ENCODE peak calls at places on chromosomes 13 and 19, in seven cellular contexts. One of them, this sample, is unnamed.

GRCh38 chr13:44141213-44141724 is 232.4 kb upstream of the SERP2 start:
- DNase-seq in tibial nerve: peak; percentile 25
- DNase-seq in neural crest cell: no peak
- DNase-seq in suprapubic skin: no peak
- DNase-seq in BJ: no peak
- DNase-seq in A549: no peak
- DNase-seq in fibroblast of mammary gland: no peak
- DNase-seq in this sample: no peak

GRCh38 chr19:35716985-35717664 is 678 bp upstream of the KMT2B start:
- DNase-seq in tibial nerve: peak; percentile 89
- DNase-seq in neural crest cell: peak; percentile 92
- DNase-seq in suprapubic skin: peak; percentile 97
- DNase-seq in BJ: no peak
- DNase-seq in A549: peak; percentile 99
- DNase-seq in fibroblast of mammary gland: peak; percentile 92
- DNase-seq in this sample: peak; percentile 74

GRCh38 chr13:98285852-98286594 is 109.0 kb upstream of the RNF113B start:
- DNase-seq in tibial nerve: no peak
- DNase-seq in neural crest cell: no peak
- DNase-seq in suprapubic skin: no peak
- DNase-seq in BJ: no peak
- DNase-seq in A549: no peak
- DNase-seq in fibroblast of mammary gland: no peak
- DNase-seq in this sample: no peak

GRCh38 chr13:31200636-31200970 is 828 bp downstream of the B3GLCT start:
- DNase-seq in tibial nerve: no peak
- DNase-seq in neural crest cell: peak; percentile 47
- DNase-seq in suprapubic skin: peak; percentile 80
- DNase-seq in BJ: no peak
- DNase-seq in A549: peak; percentile 50
- DNase-seq in fibroblast of mammary gland: no peak
- DNase-seq in this sample: peak; percentile 33

GRCh38 chr19:47152205-47152604 is 21.6 kb downstream of the SAE1 start:
- DNase-seq in tibial nerve: no peak
- DNase-seq in neural crest cell: no peak
- DNase-seq in suprapubic skin: no peak
- DNase-seq in BJ: no peak
- DNase-seq in A549: no peak
- DNase-seq in fibroblast of mammary gland: no peak
- DNase-seq in this sample: no peak

GRCh38 chr13:41407380-41407779 is 50.0 kb upstream of the RGCC start:
- DNase-seq in tibial nerve: no peak
- DNase-seq in neural crest cell: no peak
- DNase-seq in suprapubic skin: no peak
- DNase-seq in BJ: no peak
- DNase-seq in A549: no peak
- DNase-seq in fibroblast of mammary gland: peak; percentile 42
- DNase-seq in this sample: no peak

GRCh38 chr13:111980146-111980929 is 86.6 kb upstream of the SOX1 start:
- DNase-seq in tibial nerve: no peak
- DNase-seq in neural crest cell: no peak
- DNase-seq in suprapubic skin: no peak
- DNase-seq in BJ: no peak
- DNase-seq in A549: no peak
- DNase-seq in fibroblast of mammary gland: no peak
- DNase-seq in this sample: no peak

GRCh38 chr19:37817180-37817911 is 38.0 kb upstream of the ZNF573 start:
- DNase-seq in tibial nerve: peak; percentile 43
- DNase-seq in neural crest cell: peak; percentile 68
- DNase-seq in suprapubic skin: peak; percentile 74
- DNase-seq in BJ: no peak
- DNase-seq in A549: no peak
- DNase-seq in fibroblast of mammary gland: peak; percentile 50
- DNase-seq in this sample: peak; percentile 63

GRCh38 chr13:51646041-51646670 is 61.9 kb downstream of the WDFY2 start:
- DNase-seq in tibial nerve: no peak
- DNase-seq in neural crest cell: no peak
- DNase-seq in suprapubic skin: no peak
- DNase-seq in BJ: no peak
- DNase-seq in A549: no peak
- DNase-seq in fibroblast of mammary gland: no peak
- DNase-seq in this sample: no peak

GRCh38 chr13:98224557-98224956 is 47.5 kb upstream of the RNF113B start:
- DNase-seq in tibial nerve: no peak
- DNase-seq in neural crest cell: no peak
- DNase-seq in suprapubic skin: no peak
- DNase-seq in BJ: no peak
- DNase-seq in A549: no peak
- DNase-seq in fibroblast of mammary gland: no peak
- DNase-seq in this sample: no peak

GRCh38 chr13:65889368-65889767 is 1340.8 kb downstream of the PCDH9 start:
- DNase-seq in tibial nerve: no peak
- DNase-seq in neural crest cell: no peak
- DNase-seq in suprapubic skin: no peak
- DNase-seq in BJ: no peak
- DNase-seq in A549: no peak
- DNase-seq in fibroblast of mammary gland: peak; percentile 44
- DNase-seq in this sample: no peak

GRCh38 chr13:109096101-109096500 is 466.7 kb downstream of the MYO16 start:
- DNase-seq in tibial nerve: no peak
- DNase-seq in neural crest cell: no peak
- DNase-seq in suprapubic skin: no peak
- DNase-seq in BJ: no peak
- DNase-seq in A549: no peak
- DNase-seq in fibroblast of mammary gland: no peak
- DNase-seq in this sample: no peak

GRCh38 chr19:5692785-5693194 is 2.7 kb downstream of the RPL36 start:
- DNase-seq in tibial nerve: no peak
- DNase-seq in neural crest cell: no peak
- DNase-seq in suprapubic skin: no peak
- DNase-seq in BJ: no peak
- DNase-seq in A549: no peak
- DNase-seq in fibroblast of mammary gland: no peak
- DNase-seq in this sample: no peak

GRCh38 chr19:57053401-57053800 is 66.4 kb upstream of the USP29 start:
- DNase-seq in tibial nerve: no peak
- DNase-seq in neural crest cell: no peak
- DNase-seq in suprapubic skin: no peak
- DNase-seq in BJ: no peak
- DNase-seq in A549: no peak
- DNase-seq in fibroblast of mammary gland: no peak
- DNase-seq in this sample: no peak

GRCh38 chr13:44249439-44249838 is 124.2 kb upstream of the SERP2 start:
- DNase-seq in tibial nerve: peak; percentile 76
- DNase-seq in neural crest cell: no peak
- DNase-seq in suprapubic skin: peak; percentile 66
- DNase-seq in BJ: peak; percentile 51
- DNase-seq in A549: no peak
- DNase-seq in fibroblast of mammary gland: peak; percentile 85
- DNase-seq in this sample: no peak

GRCh38 chr13:47087841-47088240 is 191.0 kb upstream of the HTR2A start:
- DNase-seq in tibial nerve: no peak
- DNase-seq in neural crest cell: no peak
- DNase-seq in suprapubic skin: no peak
- DNase-seq in BJ: peak; percentile 30
- DNase-seq in A549: no peak
- DNase-seq in fibroblast of mammary gland: peak; percentile 87
- DNase-seq in this sample: no peak

GRCh38 chr19:53642381-53643099 is 10.7 kb downstream of the DPRX start:
- DNase-seq in tibial nerve: no peak
- DNase-seq in neural crest cell: no peak
- DNase-seq in suprapubic skin: no peak
- DNase-seq in BJ: no peak
- DNase-seq in A549: no peak
- DNase-seq in fibroblast of mammary gland: no peak
- DNase-seq in this sample: no peak

GRCh38 chr13:100461309-100462035 is 127.1 kb downstream of the GGACT start:
- DNase-seq in tibial nerve: no peak
- DNase-seq in neural crest cell: no peak
- DNase-seq in suprapubic skin: no peak
- DNase-seq in BJ: no peak
- DNase-seq in A549: no peak
- DNase-seq in fibroblast of mammary gland: no peak
- DNase-seq in this sample: no peak

GRCh38 chr19:13026478-13026999 is 31.3 kb downstream of the NFIX start:
- DNase-seq in tibial nerve: no peak
- DNase-seq in neural crest cell: no peak
- DNase-seq in suprapubic skin: no peak
- DNase-seq in BJ: no peak
- DNase-seq in A549: no peak
- DNase-seq in fibroblast of mammary gland: peak; percentile 63
- DNase-seq in this sample: no peak

GRCh38 chr19:5125797-5126497 is 157.0 kb downstream of the KDM4B start:
- DNase-seq in tibial nerve: no peak
- DNase-seq in neural crest cell: no peak
- DNase-seq in suprapubic skin: no peak
- DNase-seq in BJ: no peak
- DNase-seq in A549: no peak
- DNase-seq in fibroblast of mammary gland: no peak
- DNase-seq in this sample: no peak

DNA sequence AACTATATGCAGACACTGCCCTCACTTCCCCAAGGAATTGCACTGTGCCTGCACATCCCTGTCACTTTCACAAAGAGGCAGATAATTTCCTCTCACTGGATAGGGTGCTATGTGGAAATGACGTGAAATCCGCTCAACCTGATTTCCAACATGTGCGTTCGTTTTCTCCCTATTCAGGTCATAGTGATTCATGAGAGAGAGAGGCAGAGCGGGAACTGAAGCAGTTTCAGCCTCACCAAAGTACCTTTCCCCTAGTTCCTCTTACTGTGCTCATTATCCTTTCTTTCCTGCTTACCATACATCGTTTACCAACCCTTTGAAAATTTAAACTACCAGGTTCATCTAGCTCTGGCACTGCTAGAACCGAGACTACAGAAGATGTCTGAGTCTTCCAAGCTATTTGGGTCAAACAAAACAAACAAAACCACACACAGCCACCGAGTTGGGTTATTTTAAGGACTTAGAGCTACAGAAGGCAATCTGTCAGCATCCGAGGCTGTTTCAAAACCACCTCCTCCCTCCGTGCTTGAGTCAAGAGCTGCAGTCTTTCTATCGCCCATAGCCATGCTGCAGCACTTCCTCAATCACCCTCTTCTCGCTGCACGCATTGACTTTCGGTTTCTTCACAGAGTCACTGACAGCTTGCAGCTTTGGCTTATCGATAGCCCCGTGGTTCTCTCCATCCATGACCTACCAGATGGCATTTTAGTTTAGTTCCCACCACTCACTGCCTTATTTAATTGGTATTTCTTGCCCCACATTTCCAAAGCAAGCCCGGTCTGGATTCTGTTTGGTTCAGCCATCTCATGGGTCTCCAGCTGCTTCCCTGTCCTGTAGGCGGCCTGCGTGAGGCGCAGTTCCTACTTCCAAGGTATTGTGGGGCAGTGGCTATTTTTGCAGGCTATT is 1395.8 kb downstream of the EFNB2 start:
- DNase-seq in tibial nerve: peak; percentile 8
- DNase-seq in neural crest cell: no peak
- DNase-seq in suprapubic skin: peak; percentile 57
- DNase-seq in BJ: no peak
- DNase-seq in A549: peak; percentile 46
- DNase-seq in fibroblast of mammary gland: peak; percentile 51
- DNase-seq in this sample: no peak
- TF ChIP-seq CTCF in tibial nerve: no peak
- TF ChIP-seq CTCF in neural crest cell: no peak
- TF ChIP-seq CTCF in suprapubic skin: no peak
- TF ChIP-seq CTCF in BJ: no peak
- TF ChIP-seq CTCF in A549: peak; percentile 29
- TF ChIP-seq CTCF in fibroblast of mammary gland: peak; percentile 43
- TF ChIP-seq CTCF in this sample: no peak

DNA sequence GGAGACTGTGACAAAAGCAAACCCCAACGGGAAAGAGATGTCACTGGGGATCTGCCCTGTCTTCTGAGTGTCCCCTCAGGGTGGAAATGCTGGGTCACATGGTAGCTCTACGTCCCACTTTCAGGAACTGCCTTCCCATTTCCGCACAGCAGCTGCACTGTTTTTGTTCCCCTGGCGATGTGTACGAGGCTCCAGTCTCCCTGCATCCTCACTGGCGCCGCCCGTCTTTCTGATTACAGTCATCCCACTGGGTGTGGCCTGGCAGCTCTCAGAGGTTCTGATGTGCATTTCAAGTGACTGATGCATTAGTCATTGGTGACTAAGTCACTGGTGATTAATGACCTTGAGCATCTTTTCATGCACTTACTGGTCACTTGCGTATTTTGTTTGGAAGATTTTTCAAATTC is 21.2 kb downstream of the PCID2 start:
- DNase-seq in tibial nerve: peak; percentile 72
- DNase-seq in neural crest cell: no peak
- DNase-seq in suprapubic skin: peak; percentile 94
- DNase-seq in BJ: peak; percentile 99
- DNase-seq in A549: peak; percentile 94
- DNase-seq in fibroblast of mammary gland: peak; percentile 100
- DNase-seq in this sample: no peak
- TF ChIP-seq CTCF in tibial nerve: no peak
- TF ChIP-seq CTCF in neural crest cell: no peak
- TF ChIP-seq CTCF in suprapubic skin: no peak
- TF ChIP-seq CTCF in BJ: peak; percentile 26
- TF ChIP-seq CTCF in A549: no peak
- TF ChIP-seq CTCF in fibroblast of mammary gland: peak; percentile 5
- TF ChIP-seq CTCF in this sample: no peak

DNA sequence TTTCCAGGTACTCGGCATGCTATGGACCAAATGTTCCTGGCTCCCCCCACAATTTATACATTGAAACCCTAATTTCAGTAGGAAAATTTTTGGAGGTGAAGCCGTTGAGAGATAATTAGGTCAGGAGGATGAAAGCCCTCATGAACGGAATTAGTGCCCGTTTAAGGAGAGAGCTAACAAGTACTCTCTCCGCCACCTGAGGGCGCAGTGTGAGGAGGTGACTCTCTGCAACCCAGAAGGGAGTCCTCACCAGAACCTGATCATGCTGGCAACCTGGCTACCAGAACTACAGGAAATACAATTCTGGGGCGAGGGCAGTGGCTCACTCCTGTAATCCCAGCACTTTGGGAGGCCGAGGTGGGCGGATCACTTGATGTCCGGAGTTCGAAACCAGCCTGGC is 397.8 kb downstream of the SLITRK5 start:
- DNase-seq in tibial nerve: no peak
- DNase-seq in neural crest cell: no peak
- DNase-seq in suprapubic skin: no peak
- DNase-seq in BJ: no peak
- DNase-seq in A549: no peak
- DNase-seq in fibroblast of mammary gland: no peak
- DNase-seq in this sample: no peak
- TF ChIP-seq CTCF in tibial nerve: no peak
- TF ChIP-seq CTCF in neural crest cell: peak; percentile 12
- TF ChIP-seq CTCF in suprapubic skin: no peak
- TF ChIP-seq CTCF in BJ: no peak
- TF ChIP-seq CTCF in A549: no peak
- TF ChIP-seq CTCF in fibroblast of mammary gland: no peak
- TF ChIP-seq CTCF in this sample: peak; percentile 14

GRCh38 chr19:45468159-45468651 is 409 bp downstream of the FOSB start:
- DNase-seq in tibial nerve: peak; percentile 26
- DNase-seq in neural crest cell: peak; percentile 19
- DNase-seq in suprapubic skin: peak; percentile 89
- DNase-seq in BJ: no peak
- DNase-seq in A549: no peak
- DNase-seq in fibroblast of mammary gland: no peak
- DNase-seq in this sample: no peak
- TF ChIP-seq CTCF in tibial nerve: no peak
- TF ChIP-seq CTCF in neural crest cell: no peak
- TF ChIP-seq CTCF in suprapubic skin: no peak
- TF ChIP-seq CTCF in BJ: no peak
- TF ChIP-seq CTCF in A549: no peak
- TF ChIP-seq CTCF in fibroblast of mammary gland: peak; percentile 19
- TF ChIP-seq CTCF in this sample: no peak

GRCh38 chr13:39524795-39525194 is 78.2 kb downstream of the LHFPL6 start:
- DNase-seq in tibial nerve: no peak
- DNase-seq in neural crest cell: no peak
- DNase-seq in suprapubic skin: no peak
- DNase-seq in BJ: no peak
- DNase-seq in A549: no peak
- DNase-seq in fibroblast of mammary gland: no peak
- DNase-seq in this sample: no peak
- TF ChIP-seq CTCF in tibial nerve: no peak
- TF ChIP-seq CTCF in neural crest cell: no peak
- TF ChIP-seq CTCF in suprapubic skin: no peak
- TF ChIP-seq CTCF in BJ: no peak
- TF ChIP-seq CTCF in A549: no peak
- TF ChIP-seq CTCF in fibroblast of mammary gland: no peak
- TF ChIP-seq CTCF in this sample: no peak

This sample was measured in D721Med.